ENCODE peak calls at places on chromosomes 6 and 20, in nine cellular contexts. Q, S, Z, G, H, P, O, C and L are unnamed samples.

GRCh38 chr6:26031151-26031594 is 56.1 kb upstream of the HFE start:
- DNase-seq in Q (no peak), S (no peak), Z (no peak), G (no peak), H (no peak), P (no peak), O (no peak), C (no peak), L (no peak)

GRCh38 chr6:144730088-144730640 is 445.0 kb downstream of the UTRN start:
- DNase-seq in Q (no peak), S (no peak), Z (no peak), G (no peak), H (no peak), P (no peak), O (no peak), C (no peak), L (no peak)

GRCh38 chr6:166055801-166056200 is 111.8 kb downstream of the TBXT start:
- DNase-seq in Q (no peak), S (no peak), Z (no peak), G (no peak), H (no peak), P (no peak), O (no peak), C (no peak), L (no peak)

GRCh38 chr6:107129370-107129925 is 14.1 kb upstream of the BEND3 start:
- DNase-seq in Q (no peak), S (no peak), Z (no peak), G (no peak), H (no peak), P (no peak), O (no peak), C (no peak), L (no peak)

GRCh38 chr6:47061631-47062300 is 19.6 kb upstream of the ADGRF1 start:
- DNase-seq in Q (no peak), S (peak), Z (peak), G (no peak), H (no peak), P (no peak), O (no peak), C (no peak), L (no peak)

GRCh38 chr6:90701146-90701781 is 114.4 kb upstream of the MAP3K7 start:
- DNase-seq in Q (no peak), S (no peak), Z (no peak), G (peak), H (no peak), P (peak), O (no peak), C (no peak), L (no peak)

GRCh38 chr20:25272223-25273000 is 24.5 kb downstream of the PYGB start:
- DNase-seq in Q (no peak), S (peak), Z (no peak), G (no peak), H (no peak), P (no peak), O (no peak), C (peak), L (no peak)

GRCh38 chr6:22320750-22321149 is 23.9 kb upstream of the PRL start:
- DNase-seq in Q (no peak), S (no peak), Z (peak), G (no peak), H (peak), P (no peak), O (no peak), C (no peak), L (no peak)

GRCh38 chr6:38435330-38435729 is 204.4 kb downstream of the BTBD9 start:
- DNase-seq in Q (no peak), S (no peak), Z (no peak), G (no peak), H (no peak), P (no peak), O (no peak), C (no peak), L (no peak)

GRCh38 chr6:111941686-111942330 is 68.6 kb upstream of the FYN start:
- DNase-seq in Q (no peak), S (no peak), Z (no peak), G (no peak), H (no peak), P (no peak), O (no peak), C (no peak), L (no peak)

GRCh38 chr6:9516207-9516606 is 898.7 kb downstream of the TFAP2A start:
- DNase-seq in Q (no peak), S (no peak), Z (no peak), G (no peak), H (peak), P (no peak), O (no peak), C (peak), L (no peak)

GRCh38 chr20:57167971-57168693 is 98.3 kb downstream of the BMP7 start:
- DNase-seq in Q (no peak), S (no peak), Z (no peak), G (no peak), H (no peak), P (no peak), O (no peak), C (no peak), L (no peak)

GRCh38 chr6:38215225-38215624 is 395.7 kb downstream of the ZFAND3 start:
- DNase-seq in Q (no peak), S (no peak), Z (no peak), G (no peak), H (no peak), P (no peak), O (no peak), C (no peak), L (peak)

GRCh38 chr6:31582230-31582601 is at the start of gene LTB:
- DNase-seq in Q (no peak), S (peak), Z (no peak), G (no peak), H (no peak), P (no peak), O (no peak), C (no peak), L (no peak)

GRCh38 chr6:45532626-45533258 is 155.0 kb upstream of the SUPT3H start:
- DNase-seq in Q (no peak), S (no peak), Z (no peak), G (no peak), H (no peak), P (no peak), O (no peak), C (no peak), L (no peak)

GRCh38 chr6:160831751-160832150 is 129.7 kb downstream of the PLG start:
- DNase-seq in Q (no peak), S (no peak), Z (peak), G (no peak), H (no peak), P (no peak), O (no peak), C (no peak), L (no peak)

GRCh38 chr6:42756713-42757112 is 10.8 kb upstream of the TBCC start:
- DNase-seq in Q (no peak), S (no peak), Z (no peak), G (no peak), H (no peak), P (no peak), O (no peak), C (no peak), L (no peak)

GRCh38 chr6:85680388-85680787 is 37.7 kb upstream of the SYNCRIP start:
- DNase-seq in Q (no peak), S (no peak), Z (no peak), G (no peak), H (no peak), P (no peak), O (no peak), C (no peak), L (no peak)

GRCh38 chr20:58587467-58587866 is 63.6 kb upstream of the STX16 start:
- DNase-seq in Q (no peak), S (no peak), Z (no peak), G (no peak), H (no peak), P (no peak), O (no peak), C (no peak), L (no peak)

DNA sequence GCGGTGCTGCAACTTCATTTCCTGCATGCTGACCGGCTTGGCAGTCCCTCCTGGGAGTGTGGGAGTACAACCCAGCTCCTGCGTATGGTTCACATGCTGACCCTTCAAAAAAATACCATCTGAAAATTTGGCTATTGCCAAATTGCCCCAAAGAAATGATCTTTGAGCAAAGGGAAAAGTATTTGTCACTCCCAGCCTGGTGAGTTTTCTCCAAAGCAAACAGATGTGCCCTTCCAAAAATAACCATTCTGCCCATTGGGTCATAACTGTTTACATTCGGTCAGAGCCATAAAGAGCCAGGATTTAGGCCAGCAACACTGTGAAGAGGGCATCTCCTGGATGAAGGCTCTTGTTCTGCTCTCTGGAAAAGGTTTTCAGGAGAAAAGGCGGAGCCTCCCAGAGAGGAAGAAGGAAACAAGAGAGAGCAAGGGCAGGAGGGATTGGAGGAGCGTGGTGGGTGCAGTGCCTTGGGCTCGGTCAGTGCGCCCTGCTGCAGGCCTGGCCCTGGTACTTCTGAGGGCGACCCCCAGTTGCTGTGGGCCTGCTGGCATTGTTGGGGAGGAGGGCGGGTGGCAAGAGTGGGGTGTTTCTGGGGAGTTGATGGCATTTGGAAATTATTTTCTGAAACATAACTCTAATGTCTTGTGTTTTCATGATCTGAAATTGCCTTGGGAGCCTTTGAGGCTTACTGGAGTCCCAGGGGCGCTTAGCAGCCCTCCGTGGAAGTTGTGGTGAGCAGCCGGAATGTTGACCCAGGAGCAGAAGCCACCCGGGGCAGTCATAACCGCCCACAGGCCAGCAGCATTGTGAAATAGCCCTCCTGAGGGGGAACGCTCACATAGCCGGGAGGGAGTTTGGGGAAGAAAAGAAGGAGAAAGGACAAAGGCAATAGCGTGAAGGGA is 248.4 kb downstream of the MYLK4 start:
- DNase-seq in Q (no peak), S (no peak), Z (peak), G (no peak), H (no peak), P (no peak), O (no peak), C (no peak), L (no peak)
- TF ChIP-seq EP300 in Q (no peak), S (no peak), Z (no peak), G (no peak), H (no peak), P (no peak), O (no peak), C (no peak), L (no peak)

GRCh38 chr20:37914672-37915433 is 11.9 kb downstream of the VSTM2L start:
- DNase-seq in Q (no peak), S (no peak), Z (peak), G (no peak), H (no peak), P (peak), O (no peak), C (no peak), L (no peak)
- TF ChIP-seq EP300 in Q (no peak), S (no peak), Z (no peak), G (no peak), H (no peak), P (no peak), O (no peak), C (no peak), L (no peak)

GRCh38 chr20:38115205-38115604 is 49.9 kb downstream of the TGM2 start:
- DNase-seq in Q (no peak), S (no peak), Z (no peak), G (no peak), H (no peak), P (no peak), O (no peak), C (no peak), L (peak)
- TF ChIP-seq EP300 in Q (no peak), S (no peak), Z (no peak), G (no peak), H (no peak), P (no peak), O (no peak), C (no peak), L (no peak)

GRCh38 chr20:62338294-62338620 is 28.9 kb downstream of the LAMA5 start:
- DNase-seq in Q (no peak), S (no peak), Z (no peak), G (no peak), H (no peak), P (no peak), O (no peak), C (no peak), L (no peak)
- TF ChIP-seq EP300 in Q (no peak), S (no peak), Z (no peak), G (no peak), H (no peak), P (no peak), O (no peak), C (no peak), L (no peak)

GRCh38 chr6:149933461-149933860 is 8.4 kb upstream of the ULBP2 start:
- DNase-seq in Q (no peak), S (no peak), Z (no peak), G (no peak), H (no peak), P (no peak), O (no peak), C (no peak), L (no peak)

GRCh38 chr6:149935668-149936067 is 6.1 kb upstream of the ULBP2 start:
- DNase-seq in Q (no peak), S (no peak), Z (no peak), G (no peak), H (no peak), P (no peak), O (no peak), C (no peak), L (peak)

GRCh38 chr6:149935246-149935645 is 6.6 kb upstream of the ULBP2 start:
- DNase-seq in Q (no peak), S (no peak), Z (no peak), G (no peak), H (no peak), P (no peak), O (no peak), C (no peak), L (no peak)

GRCh38 chr6:149933036-149933435 is 8.8 kb upstream of the ULBP2 start:
- DNase-seq in Q (no peak), S (no peak), Z (no peak), G (no peak), H (no peak), P (no peak), O (no peak), C (no peak), L (no peak)

DNA sequence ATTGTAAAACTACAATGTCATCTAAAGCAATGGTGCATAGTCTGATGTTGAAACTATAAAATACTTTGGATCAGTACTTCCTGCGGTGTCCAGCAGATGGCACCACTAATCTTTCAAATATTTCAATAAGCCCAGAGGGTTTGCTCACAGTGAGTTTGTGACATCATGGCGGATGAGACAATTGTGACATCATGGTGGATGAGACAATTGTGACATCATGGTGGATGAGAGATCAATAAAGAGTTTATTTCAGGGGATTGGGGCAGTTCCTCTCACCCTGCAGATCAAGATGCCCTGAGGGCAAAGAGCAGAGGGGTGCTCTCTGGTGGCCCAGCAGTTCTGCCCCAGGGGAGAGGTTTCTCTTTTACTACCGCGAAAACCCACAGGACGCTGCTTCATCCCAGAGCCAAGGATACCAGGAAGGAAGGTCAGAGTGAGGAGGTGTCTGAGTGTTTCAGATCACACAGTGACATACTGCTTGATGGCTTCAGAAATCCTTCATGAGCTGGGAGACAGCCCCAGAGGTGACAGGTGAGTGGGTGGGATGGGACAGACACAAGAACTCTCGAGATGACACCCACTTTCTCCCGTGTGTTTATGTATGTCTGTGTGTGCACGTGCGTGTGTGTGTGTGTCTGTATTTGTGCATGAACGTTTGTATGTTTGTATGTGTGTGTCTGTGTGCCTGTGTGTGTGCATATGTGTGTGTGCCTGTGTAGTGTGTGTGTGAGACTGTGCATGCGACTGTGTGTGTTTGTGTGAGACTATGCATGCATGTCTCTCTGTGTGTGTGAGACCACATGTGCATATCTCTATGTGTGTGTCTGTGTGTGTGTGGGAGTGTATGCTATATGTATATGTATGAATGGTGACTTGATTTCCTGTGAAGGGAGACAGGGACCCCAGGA is 7.3 kb upstream of the ULBP2 start:
- DNase-seq in Q (no peak), S (peak), Z (peak), G (no peak), H (peak), P (peak), O (peak), C (peak), L (no peak)
- TF ChIP-seq EP300 in Q (no peak), S (no peak), Z (no peak), G (no peak), H (no peak), P (no peak), O (no peak), C (no peak), L (no peak)

GRCh38 chr6:148962854-148963515 is 216.2 kb downstream of the UST start:
- DNase-seq in Q (no peak), S (no peak), Z (no peak), G (no peak), H (no peak), P (no peak), O (no peak), C (no peak), L (no peak)
- TF ChIP-seq EP300 in Q (no peak), S (no peak), Z (no peak), G (no peak), H (no peak), P (no peak), O (no peak), C (no peak), L (no peak)

DNA sequence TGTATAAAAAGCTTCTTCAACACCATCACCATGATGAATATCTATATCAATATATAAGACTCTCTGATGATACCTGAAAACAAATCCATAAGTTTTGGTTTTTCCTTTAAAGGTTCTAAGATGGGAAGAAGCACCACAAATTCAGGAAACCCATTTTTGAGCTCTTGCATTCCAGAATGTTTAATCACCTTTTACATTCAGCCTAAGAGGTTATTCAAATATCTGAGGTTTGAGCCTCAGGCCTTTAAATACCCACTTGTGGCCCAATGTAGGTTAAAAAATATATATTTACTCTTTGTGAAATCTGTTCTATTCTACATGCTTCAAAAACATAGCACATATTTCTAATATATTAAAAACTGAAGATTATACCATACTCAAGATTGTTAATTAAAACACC is 17.6 kb downstream of the HDAC2 start:
- DNase-seq in Q (no peak), S (no peak), Z (no peak), G (no peak), H (no peak), P (no peak), O (no peak), C (no peak), L (no peak)
- TF ChIP-seq EP300 in Q (no peak), S (no peak), Z (no peak), G (no peak), H (no peak), P (no peak), O (no peak), C (no peak), L (no peak)

DNA sequence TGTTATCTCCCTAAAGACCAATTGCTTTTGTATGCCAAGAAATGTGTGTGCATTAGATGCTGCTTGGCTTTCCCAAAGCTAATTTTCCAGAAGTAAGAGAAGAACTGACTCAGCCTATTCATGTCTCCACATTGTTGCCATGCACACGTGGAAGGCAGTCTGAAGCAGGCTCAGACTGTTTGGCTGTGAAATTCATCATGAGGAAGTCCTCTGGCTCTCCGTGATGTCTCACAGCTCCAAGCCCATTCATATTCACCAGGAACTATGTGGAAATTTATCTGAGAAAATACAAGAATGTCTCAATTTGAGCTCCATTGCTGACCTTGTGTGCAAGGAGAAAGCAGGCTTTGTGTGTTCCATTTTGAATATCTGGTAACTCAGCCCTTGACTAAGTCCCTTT is 1022.2 kb upstream of the GJE1 start:
- DNase-seq in Q (no peak), S (no peak), Z (no peak), G (no peak), H (no peak), P (no peak), O (no peak), C (no peak), L (no peak)
- TF ChIP-seq EP300 in Q (no peak), S (no peak), Z (no peak), G (no peak), H (no peak), P (no peak), O (peak), C (no peak), L (no peak)

GRCh38 chr20:2032168-2032567 is 38.3 kb upstream of the PDYN start:
- DNase-seq in Q (no peak), S (no peak), Z (no peak), G (no peak), H (no peak), P (no peak), O (no peak), C (no peak), L (no peak)
- TF ChIP-seq EP300 in Q (no peak), S (no peak), Z (no peak), G (no peak), H (no peak), P (no peak), O (no peak), C (no peak), L (no peak)

DNA sequence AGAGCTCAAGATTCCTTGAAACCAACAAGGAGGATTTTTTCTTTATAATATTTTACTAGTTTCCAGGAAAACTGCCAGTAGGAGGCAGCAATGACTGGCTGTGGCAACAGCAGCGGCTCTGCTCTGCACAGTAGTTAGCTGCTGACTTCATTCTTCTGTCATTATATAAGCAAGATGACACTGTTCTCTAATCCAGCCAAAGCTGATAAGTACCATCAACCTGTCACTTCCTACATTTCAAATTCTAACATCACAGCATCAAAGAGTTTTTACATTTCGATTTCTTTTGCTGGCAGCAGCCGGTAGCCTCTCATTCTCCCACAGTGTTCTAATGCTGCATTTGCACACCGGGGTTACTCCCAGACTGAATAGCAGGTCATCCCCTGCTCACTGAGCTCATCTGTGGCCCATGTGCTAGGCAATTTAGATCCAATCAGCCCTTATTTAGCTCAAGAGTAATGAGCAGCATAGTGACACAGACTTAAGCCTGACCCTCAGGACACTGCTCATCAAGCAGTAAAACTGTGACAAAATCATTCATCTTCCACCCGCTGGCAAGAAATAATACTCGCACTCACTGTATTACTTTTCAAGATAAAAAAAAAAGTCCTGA is 67.8 kb downstream of the MMS22L start:
- DNase-seq in Q (no peak), S (peak), Z (peak), G (peak), H (peak), P (peak), O (peak), C (no peak), L (no peak)
- TF ChIP-seq EP300 in Q (no peak), S (no peak), Z (no peak), G (no peak), H (no peak), P (no peak), O (no peak), C (no peak), L (no peak)